ENCODE peak calls at places on chromosomes 4 and X, in four cellular contexts. L, Z, M and P are unnamed samples.
A peak's percentile ranks its signal among the peaks of the same experiment; 100 is the strongest.

GRCh38 chr4:162461952-162462351 is 298.2 kb upstream of the FSTL5 start:
- DNase-seq in L (no peak), Z (no peak), M (peak; percentile 25), P (no peak)

GRCh38 chrX:75074475-75074874 is 81.6 kb downstream of the ABCB7 start:
- DNase-seq in L (no peak), M (no peak), Z (no peak), P (no peak)

GRCh38 chr4:158624889-158625478 is 46.7 kb downstream of the C4orf46 start:
- DNase-seq in M (peak; percentile 75), Z (no peak), L (peak; percentile 7), P (no peak)

GRCh38 chr4:158428242-158428641 is 93.4 kb upstream of the RXFP1 start:
- DNase-seq in M (peak; percentile 4), L (no peak), Z (no peak), P (no peak)

GRCh38 chr4:8403173-8403753 is 37.3 kb downstream of the ACOX3 start:
- DNase-seq in Z (peak; percentile 90), L (peak; percentile 79), M (peak; percentile 80), P (peak; percentile 75)

GRCh38 chr4:41572414-41572986 is 34.5 kb downstream of the LIMCH1 start:
- DNase-seq in Z (no peak), L (no peak), M (no peak), P (no peak)

GRCh38 chr4:46254788-46255187 is 130.9 kb upstream of the GABRG1 start:
- DNase-seq in M (peak; percentile 23), L (no peak), Z (no peak), P (no peak)

GRCh38 chrX:53077207-53078197 is 4.7 kb upstream of the TSPYL2 start:
- DNase-seq in L (no peak), M (no peak), Z (no peak), P (no peak)

GRCh38 chr4:76011700-76012387 is 4.5 kb upstream of the CXCL9 start:
- DNase-seq in L (no peak), Z (no peak), M (peak; percentile 61), P (no peak)

GRCh38 chrX:25872786-25873185 is 265.4 kb upstream of the MAGEB18 start:
- DNase-seq in Z (no peak), M (no peak), L (no peak), P (no peak)

GRCh38 chr4:51880016-51880915 is 37.3 kb downstream of the DCUN1D4 start:
- DNase-seq in L (no peak), Z (no peak), M (no peak), P (no peak)

GRCh38 chr4:181835348-181835747 is 407.9 kb upstream of the TENM3 start:
- DNase-seq in L (no peak), M (no peak), Z (no peak), P (no peak)

GRCh38 chr4:73705056-73705432 is 35.3 kb upstream of the CXCL8 start:
- DNase-seq in L (no peak), M (peak; percentile 92), Z (no peak), P (no peak)

GRCh38 chr4:29908276-29908675 is 811.9 kb upstream of the PCDH7 start:
- DNase-seq in Z (no peak), L (no peak), M (no peak), P (no peak)

GRCh38 chr4:76105652-76106051 is 31.1 kb downstream of the ART3 start:
- DNase-seq in L (no peak), M (no peak), Z (no peak), P (no peak)

GRCh38 chrX:87525771-87526229 is 8.2 kb downstream of the KLHL4 start:
- DNase-seq in L (no peak), Z (no peak), M (peak; percentile 70), P (no peak)

GRCh38 chr4:94341468-94341867 is 1.2 kb downstream of the HPGDS start:
- DNase-seq in Z (no peak), L (no peak), M (no peak), P (no peak)

GRCh38 chr4:173669460-173670179 is 139.6 kb upstream of the HAND2 start:
- DNase-seq in L (peak; percentile 22), M (no peak), Z (no peak), P (no peak)

DNA sequence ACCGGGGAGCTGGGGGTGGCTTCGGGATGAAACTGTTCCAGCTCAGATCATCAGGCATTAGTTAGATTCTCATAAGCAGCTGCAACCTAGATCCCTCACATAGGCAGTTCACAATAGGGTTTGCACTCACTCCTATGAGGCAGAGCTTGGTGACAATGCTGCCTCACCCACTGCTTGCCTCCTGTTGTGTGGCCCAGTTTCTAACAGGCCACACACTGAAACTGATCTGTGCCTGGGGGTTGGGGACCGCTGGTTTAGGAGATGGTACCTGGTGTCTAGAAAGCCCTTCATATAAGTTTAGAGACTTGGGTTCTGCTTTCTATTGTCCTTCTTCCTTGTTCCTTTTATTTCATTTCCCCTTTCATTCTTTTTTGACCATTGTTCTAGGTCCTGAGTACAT is 234.2 kb downstream of the FRAS1 start:
- DNase-seq in Z (no peak), M (no peak), L (no peak), P (no peak)
- H3K4me1 ChIP-seq in Z (no peaks in the 10 kb centered on the region), M (no peaks in the 10 kb centered on the region), L (no peaks in the 10 kb centered on the region), P (no peaks in the 10 kb centered on the region)

DNA sequence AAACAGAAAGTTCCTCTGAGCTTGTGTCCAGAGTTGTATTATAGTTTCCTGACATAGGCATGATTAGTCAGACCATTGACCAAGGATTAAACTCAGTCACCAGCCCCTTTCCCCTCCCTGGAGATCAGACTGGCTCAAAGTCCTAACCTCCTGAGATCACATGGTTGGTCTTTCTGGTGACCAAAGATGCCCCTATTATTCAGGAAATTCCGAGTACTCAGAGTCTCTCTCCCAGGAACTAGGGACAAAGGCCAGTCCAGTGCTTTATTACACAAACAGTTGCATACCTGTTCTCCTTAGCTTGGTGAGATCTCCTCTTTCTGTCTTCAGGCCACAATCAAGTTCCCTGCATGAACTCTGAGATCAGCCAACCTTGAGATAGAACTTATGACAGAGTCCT is 14.5 kb upstream of the ENPP6 start:
- DNase-seq in Z (no peak), M (no peak), L (no peak), P (no peak)
- H3K4me1 ChIP-seq in Z (no peaks in the 10 kb centered on the region), M (no peaks in the 10 kb centered on the region), L (no peaks in the 10 kb centered on the region), P (no peaks in the 10 kb centered on the region)

DNA sequence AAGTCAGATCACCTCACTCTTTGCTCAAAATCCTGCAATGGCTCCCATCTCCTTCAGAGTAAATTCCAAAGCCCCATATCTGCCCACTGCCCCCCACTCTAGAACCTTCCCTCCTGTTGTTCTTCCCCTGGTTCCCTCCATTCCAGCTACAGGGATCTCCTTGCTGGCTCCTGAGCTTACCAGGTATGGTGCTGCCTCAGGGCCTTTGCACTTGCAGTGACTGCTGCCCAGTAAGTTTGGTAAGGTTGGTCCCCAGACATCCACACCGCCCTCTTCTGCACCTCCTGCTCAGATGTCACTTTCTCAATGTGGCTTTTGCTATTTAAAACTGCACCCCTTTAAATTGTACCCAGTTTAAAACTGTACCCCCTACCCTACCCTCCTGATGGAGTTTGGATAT is 7.8 kb upstream of the MAN2B2 start:
- DNase-seq in L (no peak), Z (no peak), M (no peak), P (no peak)
- H3K4me1 ChIP-seq in L (peaks cover 14% of the 10 kb centered on the region), Z (peaks cover 3% of the 10 kb centered on the region), M (peaks cover 4% of the 10 kb centered on the region), P (peaks cover 13% of the 10 kb centered on the region)

GRCh38 chr4:1405636-1406415 is 416 bp downstream of the NKX1-1 start:
- DNase-seq in M (no peak), Z (no peak), L (no peak), P (no peak)
- H3K4me1 ChIP-seq in M (no peaks in the 10 kb centered on the region), Z (peaks cover 3% of the 10 kb centered on the region), L (peaks cover 37% of the 10 kb centered on the region), P (peaks cover 31% of the 10 kb centered on the region)

GRCh38 chr4:154254999-154255398 is 236.6 kb downstream of the DCHS2 start:
- DNase-seq in M (no peak), L (no peak), Z (no peak), P (no peak)
- H3K4me1 ChIP-seq in M (no peaks in the 10 kb centered on the region), L (no peaks in the 10 kb centered on the region), Z (no peaks in the 10 kb centered on the region), P (no peaks in the 10 kb centered on the region)

GRCh38 chrX:30795981-30796958 is 92.8 kb downstream of the TAB3 start:
- DNase-seq in M (no peak), L (no peak), Z (peak; percentile 35), P (no peak)

GRCh38 chrX:30799327-30799726 is 89.7 kb downstream of the TAB3 start:
- DNase-seq in Z (no peak), M (no peak), L (no peak), P (no peak)

GRCh38 chrX:30800901-30801300 is 88.2 kb downstream of the TAB3 start:
- DNase-seq in M (no peak), L (no peak), Z (no peak), P (no peak)

GRCh38 chrX:30794497-30794896 is 94.6 kb downstream of the TAB3 start:
- DNase-seq in M (no peak), L (no peak), Z (no peak), P (no peak)

DNA sequence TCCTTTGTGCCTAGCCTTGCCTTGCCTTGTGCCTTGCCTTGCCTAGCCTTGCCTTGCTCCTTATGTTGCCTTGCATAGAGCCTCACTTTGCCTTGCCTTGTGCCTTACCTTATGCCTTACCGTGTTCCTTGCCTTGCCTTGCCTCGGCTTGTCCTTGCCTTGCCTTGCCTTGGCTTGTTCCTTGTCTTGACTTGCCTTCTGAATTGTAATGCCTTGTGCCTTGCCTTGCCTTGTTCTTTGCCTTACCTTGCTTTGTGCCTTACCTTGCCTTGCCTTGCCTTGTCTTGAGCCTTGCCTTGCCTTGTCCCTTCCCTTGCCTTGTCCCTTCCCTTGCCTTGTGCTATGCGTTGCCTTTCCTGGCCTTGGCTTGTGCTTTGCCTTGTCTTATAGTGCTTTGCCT is 90.2 kb downstream of the TAB3 start:
- DNase-seq in Z (no peak), L (no peak), M (no peak), P (no peak)
- H3K4me1 ChIP-seq in Z (no peaks in the 10 kb centered on the region), L (no peaks in the 10 kb centered on the region), M (no peaks in the 10 kb centered on the region), P (no peaks in the 10 kb centered on the region)

GRCh38 chr4:78780093-78780492 is 3.9 kb downstream of the BMP2K start:
- DNase-seq in L (no peak), Z (no peak), M (no peak), P (no peak)
- H3K4me1 ChIP-seq in L (peaks cover 22% of the 10 kb centered on the region), Z (peaks cover 12% of the 10 kb centered on the region), M (peaks cover 26% of the 10 kb centered on the region), P (peaks cover 11% of the 10 kb centered on the region)

GRCh38 chrX:71105638-71106037 is 902 bp downstream of the CXorf65 start:
- DNase-seq in M (no peak), L (no peak), Z (no peak), P (no peak)

GRCh38 chrX:71107245-71107644 is 705 bp upstream of the CXorf65 start:
- DNase-seq in Z (no peak), L (no peak), M (no peak), P (no peak)

GRCh38 chrX:71103110-71103983 is 3.2 kb downstream of the CXorf65 start:
- DNase-seq in M (no peak), L (peak; percentile 14), Z (no peak), P (no peak)

GRCh38 chrX:71107762-71108360 is 1.3 kb upstream of the CXorf65 start:
- DNase-seq in Z (no peak), M (no peak), L (no peak), P (no peak)

GRCh38 chrX:71106427-71106826 is at the start of gene CXorf65:
- DNase-seq in M (no peak), L (no peak), Z (no peak), P (no peak)
- H3K4me1 ChIP-seq in M (no peaks in the 10 kb centered on the region), L (no peaks in the 10 kb centered on the region), Z (no peaks in the 10 kb centered on the region), P (peaks cover 20% of the 10 kb centered on the region)